ENCODE peak calls at places on chromosomes 16 and 17, in ten cellular contexts. U is stimulated activated CD8-positive, alpha-beta memory T cell treated with anti-CD3 and anti-CD28 coated beads, Interleukin-2, amount 100 ng/mL, for 1 hour; C is activated naive CD4-positive, alpha-beta T cell treated with anti-CD3 and anti-CD28 coated beads for 36 hours; K is T-helper 22 cell; R is tibial artery; M is heart left ventricle; F is activated T-helper 1 cell treated with anti-CD3 and anti-CD28 coated beads, Interleukin-12 subunit alpha, Interleukin-12 subunit beta, Interleukin-2, Interleukin-4 antibody, amounts not matched to agents 30 ng/mL and 10 ng/mL and 1 ng/mL, durations not matched to agents 14 hours and 24 hours and 36 hours; Y is activated T-cell treated with anti-CD3 and anti-CD28 coated beads for 1 hour; Q is NCI-H510A; G is NCI-H524. T is an unnamed sample.

GRCh38 chr17:54899721-54900456 is 763 bp upstream of the TOM1L1 start:
- DNase-seq in U (no peak), C (no peak), K (no peak), R (no peak), M (no peak), F (no peak), Y (no peak), Q (peak), G (no peak), T (no peak)

GRCh38 chr17:49707246-49707607 is 537 bp downstream of the SLC35B1 start:
- DNase-seq in U (no peak), C (peak), K (no peak), R (no peak), M (no peak), F (no peak), Y (peak), Q (no peak), G (no peak), T (no peak)

GRCh38 chr17:66474810-66475497 is 172.5 kb downstream of the PRKCA start:
- DNase-seq in U (no peak), C (no peak), K (no peak), R (no peak), M (no peak), F (no peak), Y (no peak), Q (no peak), G (no peak), T (no peak)

GRCh38 chr16:49277386-49277742 is 4.3 kb downstream of the CBLN1 start:
- DNase-seq in U (no peak), C (no peak), K (no peak), R (no peak), M (no peak), F (no peak), Y (no peak), Q (no peak), G (no peak), T (no peak)

GRCh38 chr17:69967910-69968411 is 107.1 kb upstream of the KCNJ16 start:
- DNase-seq in U (no peak), C (no peak), K (no peak), R (no peak), M (no peak), F (no peak), Y (no peak), Q (no peak), G (no peak), T (no peak)

GRCh38 chr16:30924086-30924714 is 828 bp downstream of the FBXL19 start:
- DNase-seq in U (no peak), C (peak), K (no peak), R (no peak), M (no peak), F (no peak), Y (no peak), Q (no peak), G (no peak), T (no peak)

GRCh38 chr16:83992624-83993023 is 24.6 kb downstream of the NECAB2 start:
- DNase-seq in U (no peak), C (no peak), K (no peak), R (no peak), M (peak), F (no peak), Y (no peak), Q (no peak), G (no peak), T (peak)

GRCh38 chr16:85402910-85403692 is 210.0 kb upstream of the GSE1 start:
- DNase-seq in U (no peak), C (peak), K (no peak), R (no peak), M (peak), F (no peak), Y (no peak), Q (no peak), G (no peak), T (no peak)

GRCh38 chr17:81403671-81404534 is 8.6 kb downstream of the BAHCC1 start:
- DNase-seq in U (no peak), C (no peak), K (no peak), R (peak), M (no peak), F (no peak), Y (no peak), Q (no peak), G (no peak), T (no peak)

GRCh38 chr16:84294196-84295142 is at the start of gene WFDC1:
- DNase-seq in U (no peak), C (no peak), K (no peak), R (peak), M (peak), F (no peak), Y (no peak), Q (no peak), G (no peak), T (peak)

GRCh38 chr17:82753516-82753915 is 1.7 kb downstream of the TBCD start:
- DNase-seq in U (no peak), C (no peak), K (no peak), R (no peak), M (no peak), F (no peak), Y (no peak), Q (no peak), G (no peak), T (no peak)

GRCh38 chr17:62189377-62189776 is 124.3 kb upstream of the MED13 start:
- DNase-seq in U (no peak), C (no peak), K (no peak), R (no peak), M (no peak), F (no peak), Y (no peak), Q (no peak), G (peak), T (no peak)

GRCh38 chr17:16415031-16415924 is at the start of gene TRPV2:
- DNase-seq in U (no peak), C (peak), K (no peak), R (no peak), M (peak), F (peak), Y (no peak), Q (no peak), G (no peak), T (no peak)

GRCh38 chr17:14775761-14776492 is 475.0 kb downstream of the HS3ST3B1 start:
- DNase-seq in U (no peak), C (no peak), K (no peak), R (no peak), M (no peak), F (no peak), Y (no peak), Q (no peak), G (no peak), T (no peak)

GRCh38 chr17:58969156-58969555 is 137.5 kb downstream of the TRIM37 start:
- DNase-seq in U (no peak), C (no peak), K (no peak), R (no peak), M (no peak), F (no peak), Y (no peak), Q (peak), G (no peak), T (no peak)

GRCh38 chr17:81309140-81309858 is 14.2 kb upstream of the SLC38A10 start:
- DNase-seq in U (no peak), C (peak), K (no peak), R (peak), M (peak), F (peak), Y (no peak), Q (peak), G (no peak), T (peak)

GRCh38 chr17:32907583-32907982 is 20.4 kb upstream of the TMEM98 start:
- DNase-seq in U (no peak), C (no peak), K (no peak), R (no peak), M (no peak), F (no peak), Y (no peak), Q (no peak), G (no peak), T (no peak)

GRCh38 chr17:7403043-7403901 is 625 bp downstream of the TMEM256 start:
- DNase-seq in U (no peak), C (no peak), K (peak), R (peak), M (no peak), F (no peak), Y (no peak), Q (peak), G (no peak), T (no peak)

GRCh38 chr17:50683434-50684287 is 24.1 kb downstream of the ANKRD40 start:
- DNase-seq in U (no peak), C (no peak), K (no peak), R (no peak), M (no peak), F (no peak), Y (no peak), Q (no peak), G (no peak), T (no peak)

GRCh38 chr16:9296273-9296593 is 204.8 kb downstream of the HAPSTR1 start:
- DNase-seq in U (no peak), C (no peak), K (no peak), R (no peak), M (no peak), F (no peak), Y (no peak), Q (no peak), G (peak), T (no peak)

GRCh38 chr17:58081641-58082340 is 1.4 kb upstream of the DYNLL2 start:
- DNase-seq in U (no peak), C (no peak), K (no peak), R (no peak), M (no peak), F (no peak), Y (no peak), Q (no peak), G (no peak), T (peak)

GRCh38 chr17:5034063-5034462 is 1.2 kb downstream of the SLC52A1 start:
- DNase-seq in U (no peak), C (no peak), K (no peak), R (no peak), M (no peak), F (no peak), Y (no peak), Q (no peak), G (no peak), T (no peak)

GRCh38 chr16:22664561-22664997 is 149.4 kb upstream of the HS3ST2 start:
- DNase-seq in U (no peak), C (no peak), K (no peak), R (no peak), M (no peak), F (no peak), Y (no peak), Q (peak), G (no peak), T (no peak)

GRCh38 chr16:68737046-68737729 is at the start of gene CDH1:
- DNase-seq in U (no peak), C (peak), K (no peak), R (no peak), M (peak), F (no peak), Y (peak), Q (peak), G (no peak), T (no peak)

GRCh38 chr16:49574826-49575225 is 201.2 kb downstream of the C16orf78 start:
- DNase-seq in U (no peak), C (no peak), K (no peak), R (no peak), M (no peak), F (no peak), Y (no peak), Q (no peak), G (peak), T (no peak)